ENCODE peak calls at places on chromosomes 4 and X, in five cellular contexts. M is SK-N-SH, T is Caco-2, A is IMR-90, Q is left ventricle myocardium inferior. W is an unnamed sample.

GRCh38 chrX:71103110-71103983 is 3.2 kb downstream of the CXorf65 start:
- DNase-seq in A (no peak), Q (no peak), M (peak; percentile 64), T (peak; percentile 86), W (no peak)

GRCh38 chr4:44313702-44314101 is 134.9 kb downstream of the KCTD8 start:
- DNase-seq in M (no peak), Q (no peak), T (no peak), A (no peak), W (no peak)

GRCh38 chr4:137213372-137214173 is 318.7 kb downstream of the PCDH18 start:
- DNase-seq in M (no peak), A (peak; percentile 84), T (no peak), Q (no peak), W (no peak)

GRCh38 chr4:41887821-41888699 is 47.2 kb upstream of the TMEM33 start:
- DNase-seq in Q (no peak), A (peak; percentile 64), M (no peak), T (no peak), W (no peak)

GRCh38 chr4:140342620-140343019 is 30.8 kb upstream of the SCOC start:
- DNase-seq in A (no peak), M (no peak), Q (no peak), T (no peak), W (no peak)

GRCh38 chr4:125389713-125390112 is 75.0 kb downstream of the FAT4 start:
- DNase-seq in T (no peak), M (no peak), Q (no peak), A (peak; percentile 96), W (no peak)

GRCh38 chrX:139831689-139832456 is 101.0 kb downstream of the ATP11C start:
- DNase-seq in A (peak; percentile 70), M (no peak), Q (no peak), T (no peak), W (no peak)

GRCh38 chrX:56800801-56801200 is 71.8 kb downstream of the NBDY start:
- DNase-seq in A (no peak), T (no peak), Q (no peak), M (peak; percentile 5), W (peak; percentile 5)

GRCh38 chr4:76453232-76453631 is 18.2 kb downstream of the SHROOM3 start:
- DNase-seq in A (no peak), M (no peak), T (no peak), Q (no peak), W (no peak)

GRCh38 chr4:77040856-77041576 is 34.8 kb downstream of the CCNI start:
- DNase-seq in M (no peak), Q (no peak), A (peak; percentile 57), T (no peak), W (no peak)

GRCh38 chr4:36174570-36174969 is 69.7 kb downstream of the ARAP2 start:
- DNase-seq in A (no peak), Q (no peak), M (no peak), T (no peak), W (no peak)

GRCh38 chr4:75655562-75655961 is 17.6 kb downstream of the G3BP2 start:
- DNase-seq in T (no peak), A (no peak), Q (no peak), M (no peak), W (no peak)

GRCh38 chr4:186724861-186725419 is 1.3 kb upstream of the FAT1 start:
- DNase-seq in A (peak; percentile 40), T (no peak), Q (no peak), M (no peak), W (no peak)

GRCh38 chr4:169070895-169071218 is 60.8 kb upstream of the CBR4 start:
- DNase-seq in Q (no peak), M (no peak), A (no peak), T (peak; percentile 84), W (no peak)

GRCh38 chr4:127410201-127410600 is 222.6 kb upstream of the INTU start:
- DNase-seq in T (no peak), A (no peak), M (no peak), Q (no peak), W (no peak)

GRCh38 chr4:137307806-137308205 is 224.5 kb downstream of the PCDH18 start:
- DNase-seq in Q (no peak), A (peak; percentile 82), M (no peak), T (no peak), W (no peak)

GRCh38 chr4:20043992-20044391 is 207.7 kb upstream of the SLIT2 start:
- DNase-seq in Q (no peak), T (no peak), M (no peak), A (no peak), W (no peak)

GRCh38 chrX:120680090-120680489 is 50.2 kb upstream of the C1GALT1C1 start:
- DNase-seq in Q (no peak), T (no peak), M (no peak), A (no peak), W (no peak)

GRCh38 chr4:3228881-3229280 is 20.1 kb upstream of the MSANTD1 start:
- DNase-seq in M (no peak), A (no peak), T (no peak), Q (no peak), W (no peak)

GRCh38 chr4:127916512-127916911 is 35.8 kb downstream of the PLK4 start:
- DNase-seq in Q (no peak), M (no peak), T (no peak), A (peak; percentile 34), W (no peak)

GRCh38 chr4:75018811-75019210 is 85.9 kb downstream of the PARM1 start:
- DNase-seq in Q (no peak), T (no peak), A (no peak), M (no peak), W (no peak)

GRCh38 chr4:112379306-112379705 is 82.1 kb downstream of the ALPK1 start:
- DNase-seq in Q (no peak), A (no peak), T (no peak), M (no peak), W (no peak)

GRCh38 chr4:45795165-45795564 is 328.7 kb downstream of the GABRG1 start:
- DNase-seq in A (no peak), Q (no peak), T (no peak), M (no peak), W (no peak)

GRCh38 chr4:112889619-112890294 is 159.7 kb upstream of the ANK2 start:
- DNase-seq in Q (no peak), M (no peak), A (peak; percentile 6), T (no peak), W (no peak)

GRCh38 chr4:12712648-12713339 is 771.3 kb downstream of the RAB28 start:
- DNase-seq in T (no peak), M (no peak), A (no peak), Q (no peak), W (no peak)

GRCh38 chr4:66489370-66489769 is 819.1 kb upstream of the EPHA5 start:
- DNase-seq in T (no peak), A (no peak), Q (no peak), M (no peak), W (no peak)

GRCh38 chr4:4260185-4260751 is 12.2 kb upstream of the TMEM128 start:
- DNase-seq in Q (no peak), M (peak; percentile 59), A (peak; percentile 63), T (no peak), W (no peak)

GRCh38 chr4:2478220-2478619 is 9.3 kb downstream of the RNF4 start:
- DNase-seq in Q (no peak), M (no peak), A (no peak), T (no peak), W (no peak)

GRCh38 chr4:97457253-97457652 is 686.0 kb downstream of the STPG2 start:
- DNase-seq in T (no peak), Q (no peak), M (no peak), A (no peak), W (no peak)

DNA sequence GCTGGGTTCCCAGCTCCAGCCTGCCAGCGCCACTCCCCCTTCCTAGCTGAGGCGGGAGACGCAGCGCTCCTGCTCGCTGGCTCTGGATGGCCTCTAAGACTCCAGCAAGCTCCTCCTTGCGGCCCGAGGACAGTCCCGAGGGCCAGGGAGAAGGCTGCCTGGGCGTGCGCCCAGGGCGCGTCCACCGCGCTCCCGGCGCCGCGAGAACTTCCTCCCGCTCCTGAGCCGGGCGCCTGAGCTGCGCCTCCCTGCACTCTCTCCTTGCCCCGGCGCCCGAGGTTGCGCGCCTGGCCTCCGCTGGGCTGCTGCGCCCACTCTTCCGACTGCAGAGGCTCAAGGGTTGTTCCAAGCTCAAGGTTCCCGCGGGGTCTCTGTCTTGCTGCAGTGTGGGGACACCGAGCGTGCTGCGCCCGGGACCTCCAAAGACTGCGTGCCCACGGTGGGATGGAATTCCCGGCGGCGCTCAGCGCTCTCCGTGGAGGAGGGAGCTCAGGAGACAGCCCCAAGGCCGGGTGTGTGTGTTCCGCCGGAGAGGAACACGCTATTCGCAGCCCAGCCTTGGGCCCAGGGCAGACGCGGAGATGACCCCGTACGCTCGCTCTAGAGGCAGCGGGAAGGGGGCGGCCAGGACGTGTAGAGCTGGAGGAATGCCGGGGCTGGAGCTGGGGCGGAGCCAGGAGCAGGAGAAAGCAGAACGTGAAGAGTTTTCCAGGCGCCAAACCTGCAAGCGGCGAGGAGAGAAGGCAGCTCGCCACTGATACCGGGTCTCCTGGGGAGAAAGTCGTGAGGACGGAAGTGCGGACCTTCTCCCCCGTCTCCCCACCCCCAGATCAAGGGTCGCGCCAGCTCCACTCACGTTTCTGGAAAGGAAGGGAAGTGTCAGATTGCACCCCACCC is at the start of gene ARHGAP6:
- DNase-seq in A (peak; percentile 20), M (peak; percentile 41), Q (peak; percentile 60), T (no peak), W (no peak)
- H3K4me3 ChIP-seq in A (peak within 1 kb of the TSS; percentile 31), M (no peak within 1 kb of the TSS), Q (peak within 1 kb of the TSS; percentile 67), T (peak within 1 kb of the TSS; percentile 21), W (peak within 1 kb of the TSS; percentile 9)

DNA sequence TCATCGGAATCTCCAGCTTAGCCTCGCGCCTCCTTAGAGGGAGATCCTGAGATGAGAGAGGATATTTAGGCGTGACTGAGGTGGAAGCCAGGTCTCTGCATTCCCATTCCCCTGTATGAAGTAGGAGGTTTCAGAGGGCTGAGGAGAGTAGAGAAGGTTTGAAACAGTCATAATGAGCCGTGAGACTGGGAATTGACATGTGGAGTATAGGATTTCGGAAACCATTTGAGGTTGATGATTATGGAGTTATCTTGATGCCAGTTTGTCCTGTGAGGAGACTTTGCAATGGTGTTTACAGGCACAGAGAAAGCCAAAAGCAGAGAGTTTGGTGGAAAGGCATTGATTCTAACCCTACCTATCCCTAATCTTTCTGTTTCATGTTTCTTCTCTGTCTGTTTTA is 2.0 kb downstream of the CHST7 start:
- DNase-seq in T (no peak), A (no peak), M (no peak), Q (no peak), W (no peak)
- H3K4me1 ChIP-seq in T (no peaks in the 10 kb centered on the region), A (peaks cover 2% of the 10 kb centered on the region), M (no peaks in the 10 kb centered on the region), Q (peaks cover 37% of the 10 kb centered on the region), W (no peaks in the 10 kb centered on the region)

GRCh38 chr4:155371432-155372043 is 5.2 kb downstream of the MAP9 start:
- DNase-seq in Q (no peak), A (peak; percentile 21), T (no peak), M (peak; percentile 35), W (no peak)
- TF ChIP-seq CTCF in Q (peak; percentile 61), A (peak; percentile 46), T (peak; percentile 17), M (peak; percentile 76), W (no peak)

DNA sequence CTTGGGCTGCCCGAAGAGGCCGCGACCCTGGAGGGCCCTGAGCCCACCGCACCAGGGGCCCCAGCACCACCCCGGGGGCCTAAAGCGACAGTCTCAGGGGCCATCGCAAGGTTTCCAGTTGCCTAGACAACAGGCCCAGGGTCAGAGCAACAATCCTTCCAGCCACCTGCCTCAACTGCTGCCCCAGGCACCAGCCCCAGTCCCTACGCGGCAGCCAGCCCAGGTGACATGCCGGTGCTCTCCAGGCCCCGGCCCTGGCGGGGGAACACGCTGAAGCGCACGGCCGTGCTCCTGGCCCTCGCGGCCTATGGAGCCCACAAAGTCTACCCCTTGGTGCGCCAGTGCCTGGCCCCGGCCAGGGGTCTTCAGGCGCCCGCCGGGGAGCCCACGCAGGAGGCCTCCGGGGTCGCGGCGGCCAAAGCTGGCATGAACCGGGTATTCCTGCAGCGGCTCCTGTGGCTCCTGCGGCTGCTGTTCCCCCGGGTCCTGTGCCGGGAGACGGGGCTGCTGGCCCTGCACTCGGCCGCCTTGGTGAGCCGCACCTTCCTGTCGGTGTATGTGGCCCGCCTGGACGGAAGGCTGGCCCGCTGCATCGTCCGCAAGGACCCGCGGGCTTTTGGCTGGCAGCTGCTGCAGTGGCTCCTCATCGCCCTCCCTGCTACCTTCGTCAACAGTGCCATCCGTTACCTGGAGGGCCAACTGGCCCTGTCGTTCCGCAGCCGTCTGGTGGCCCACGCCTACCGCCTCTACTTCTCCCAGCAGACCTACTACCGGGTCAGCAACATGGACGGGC is 579 bp downstream of the ABCD1 start:
- DNase-seq in Q (no peak), A (no peak), T (no peak), M (no peak), W (no peak)
- H3K4me3 ChIP-seq in Q (peak overlapping the region; percentile 81), A (peak overlapping the region; percentile 40), T (peak overlapping the region; percentile 49), M (no peak overlapping the region), W (peak overlapping the region; percentile 15)